ENCODE peak calls at places on chromosomes 13 and 19, in four cellular contexts. R, B, A and E are unnamed samples.

GRCh38 chr19:17090501-17091074 is 15.0 kb downstream of the MYO9B start:
- DNase-seq in R (peak), B (peak), A (no peak), E (no peak)

GRCh38 chr19:29761575-29762225 is 46.6 kb upstream of the C19orf12 start:
- DNase-seq in R (no peak), B (no peak), A (no peak), E (no peak)

GRCh38 chr13:113820813-113821651 is 42.8 kb downstream of the GAS6 start:
- DNase-seq in R (peak), B (peak), A (peak), E (no peak)

GRCh38 chr19:45767410-45767880 is 1.6 kb downstream of the SIX5 start:
- DNase-seq in R (peak), B (peak), A (peak), E (no peak)

GRCh38 chr13:112875627-112876026 is 93.4 kb upstream of the MCF2L start:
- DNase-seq in R (no peak), B (no peak), A (no peak), E (no peak)

GRCh38 chr13:63305641-63306133 is 1890.0 kb upstream of the PCDH20 start:
- DNase-seq in R (no peak), B (no peak), A (no peak), E (no peak)

GRCh38 chr13:32734511-32734910 is 148.3 kb downstream of the PDS5B start:
- DNase-seq in R (peak), B (peak), A (no peak), E (no peak)

GRCh38 chr19:17553256-17553655 is 2.2 kb upstream of the COLGALT1 start:
- DNase-seq in R (peak), B (peak), A (peak), E (no peak)

GRCh38 chr13:35279500-35279899 is 197.0 kb downstream of the MAB21L1 start:
- DNase-seq in R (no peak), B (no peak), A (no peak), E (no peak)

GRCh38 chr19:13033819-13034611 is 38.7 kb downstream of the NFIX start:
- DNase-seq in R (peak), B (peak), A (peak), E (no peak)

GRCh38 chr19:18317998-18318800 is 4.7 kb downstream of the LSM4 start:
- DNase-seq in R (no peak), B (no peak), A (no peak), E (no peak)

GRCh38 chr19:1058112-1058511 is 8.9 kb upstream of the ARHGAP45 start:
- DNase-seq in R (no peak), B (no peak), A (no peak), E (no peak)

GRCh38 chr13:60398949-60399589 is 2.0 kb downstream of the TDRD3 start:
- DNase-seq in R (no peak), B (peak), A (no peak), E (no peak)

GRCh38 chr19:18475004-18475453 is 37.1 kb upstream of the ISYNA1 start:
- DNase-seq in R (no peak), B (no peak), A (no peak), E (no peak)

GRCh38 chr13:97256343-97256783 is 34.2 kb downstream of the MBNL2 start:
- DNase-seq in R (peak), B (peak), A (no peak), E (no peak)

GRCh38 chr19:56398809-56399208 is 5.3 kb upstream of the ZNF583 start:
- DNase-seq in R (no peak), B (no peak), A (no peak), E (no peak)

GRCh38 chr13:50670847-50671542 is 172.5 kb downstream of the DLEU7 start:
- DNase-seq in R (no peak), B (no peak), A (no peak), E (no peak)

GRCh38 chr19:1269478-1270167 is 491 bp downstream of the CIRBP start:
- DNase-seq in R (peak), B (peak), A (peak), E (peak)

GRCh38 chr13:26037302-26037701 is 14.5 kb downstream of the SHISA2 start:
- DNase-seq in R (peak), B (peak), A (no peak), E (no peak)

GRCh38 chr13:106302843-106303242 is 232.6 kb downstream of the EFNB2 start:
- DNase-seq in R (no peak), B (no peak), A (no peak), E (no peak)

GRCh38 chr19:29837448-29837961 is 25.7 kb downstream of the CCNE1 start:
- DNase-seq in R (no peak), B (no peak), A (no peak), E (no peak)

DNA sequence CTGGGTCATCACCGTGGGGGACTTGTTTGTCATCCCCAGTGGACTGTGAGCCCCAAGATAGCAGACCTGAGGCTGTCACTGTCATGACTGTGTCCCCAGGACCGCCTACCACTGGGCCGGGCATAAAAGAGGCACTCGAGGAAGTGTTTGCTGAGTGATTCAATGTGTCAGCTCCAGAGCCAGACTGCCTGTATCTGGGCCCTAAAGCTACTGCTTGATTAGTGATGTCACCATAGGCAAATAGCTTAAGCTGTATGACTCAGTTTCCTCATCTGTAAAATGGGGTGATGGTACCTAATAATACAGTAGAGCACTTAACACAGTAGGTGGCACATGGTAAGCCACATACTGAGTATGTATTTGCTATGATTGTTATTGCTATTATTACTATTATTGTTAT is 11.2 kb upstream of the CEACAM19 start:
- DNase-seq in R (no peak), B (peak), A (no peak), E (no peak)
- TF ChIP-seq CTCF in R (no peak), B (no peak), A (no peak), E (no peak)

GRCh38 chr13:30355839-30356238 is 48.5 kb upstream of the KATNAL1 start:
- DNase-seq in R (no peak), B (no peak), A (no peak), E (no peak)

GRCh38 chr13:30354481-30355404 is 47.4 kb upstream of the KATNAL1 start:
- DNase-seq in R (no peak), B (no peak), A (no peak), E (no peak)

GRCh38 chr13:30353060-30353459 is 45.7 kb upstream of the KATNAL1 start:
- DNase-seq in R (no peak), B (no peak), A (no peak), E (no peak)

GRCh38 chr13:30353601-30354000 is 46.2 kb upstream of the KATNAL1 start:
- DNase-seq in R (no peak), B (no peak), A (no peak), E (no peak)

GRCh38 chr13:30355405-30355741 is 48.0 kb upstream of the KATNAL1 start:
- DNase-seq in R (no peak), B (no peak), A (no peak), E (peak)
- TF ChIP-seq CTCF in R (no peak), B (peak), A (no peak), E (peak)

GRCh38 chr19:5891572-5891937 is 12.0 kb downstream of the NDUFA11 start:
- DNase-seq in R (no peak), B (no peak), A (no peak), E (no peak)

GRCh38 chr19:5893296-5893903 is 10.2 kb downstream of the NDUFA11 start:
- DNase-seq in R (no peak), B (no peak), A (no peak), E (no peak)

GRCh38 chr19:5891938-5892771 is 11.4 kb downstream of the NDUFA11 start:
- DNase-seq in R (no peak), B (no peak), A (no peak), E (peak)

GRCh38 chr19:5893907-5894703 is 9.5 kb downstream of the NDUFA11 start:
- DNase-seq in R (no peak), B (no peak), A (no peak), E (no peak)

DNA sequence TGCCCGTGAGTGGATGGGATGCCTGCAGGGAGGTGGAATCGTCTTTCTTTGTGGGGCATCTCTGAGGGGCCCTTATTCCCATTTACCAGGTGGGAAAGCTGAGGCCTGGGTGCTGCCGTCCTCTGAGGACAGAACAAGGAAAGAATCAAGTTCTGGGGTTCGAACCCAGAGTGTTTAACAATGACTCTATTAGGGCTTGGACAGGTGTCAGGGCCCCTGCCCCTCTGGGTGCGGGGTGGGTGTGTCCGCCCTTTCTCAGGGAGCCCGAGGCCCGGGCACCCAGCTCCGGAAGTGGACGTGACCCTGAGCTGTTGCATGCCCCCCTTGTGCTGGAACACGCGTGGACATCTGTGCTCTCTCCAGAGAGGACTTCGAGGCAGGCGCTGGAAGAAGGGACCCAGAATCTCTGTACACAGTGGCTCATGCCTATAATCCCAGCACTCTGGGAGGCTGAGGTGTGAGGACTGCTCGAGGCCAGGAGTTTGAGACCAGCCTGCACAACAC is 10.8 kb downstream of the NDUFA11 start:
- DNase-seq in R (no peak), B (no peak), A (no peak), E (no peak)
- TF ChIP-seq CTCF in R (no peak), B (no peak), A (no peak), E (no peak)

GRCh38 chr13:91739751-91740150 is 341.3 kb downstream of the GPC5 start:
- DNase-seq in R (no peak), B (no peak), A (no peak), E (no peak)

GRCh38 chr13:91745962-91746361 is 347.5 kb downstream of the GPC5 start:
- DNase-seq in R (no peak), B (no peak), A (no peak), E (no peak)

GRCh38 chr13:91744284-91744683 is 345.9 kb downstream of the GPC5 start:
- DNase-seq in R (no peak), B (no peak), A (no peak), E (no peak)

GRCh38 chr13:91740811-91741210 is 342.4 kb downstream of the GPC5 start:
- DNase-seq in R (no peak), B (no peak), A (no peak), E (no peak)

DNA sequence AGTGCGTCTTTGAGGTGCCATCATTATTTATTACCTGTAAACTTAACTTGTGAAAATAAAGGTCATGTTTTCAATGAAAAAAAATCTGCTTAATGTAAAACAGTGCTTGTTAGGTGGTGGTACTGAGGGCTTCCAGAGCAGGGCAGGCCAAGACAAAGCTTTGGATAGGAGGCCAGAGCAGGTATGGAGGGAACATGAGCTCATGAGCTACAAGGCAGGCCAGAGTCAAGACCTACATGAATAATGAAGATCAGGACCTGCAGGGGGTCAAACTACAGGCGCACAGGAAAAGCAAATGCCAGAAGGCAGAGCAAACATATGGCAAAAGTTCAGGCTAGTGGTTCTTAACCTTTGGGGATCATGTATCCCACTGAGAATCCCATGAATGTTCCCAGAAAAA is 343.5 kb downstream of the GPC5 start:
- DNase-seq in R (no peak), B (no peak), A (no peak), E (no peak)
- TF ChIP-seq CTCF in R (no peak), B (no peak), A (no peak), E (no peak)

GRCh38 chr19:50025022-50025793 is at the start of gene VRK3:
- DNase-seq in R (peak), B (peak), A (peak), E (peak)
- TF ChIP-seq CTCF in R (peak), B (peak), A (peak), E (peak)

DNA sequence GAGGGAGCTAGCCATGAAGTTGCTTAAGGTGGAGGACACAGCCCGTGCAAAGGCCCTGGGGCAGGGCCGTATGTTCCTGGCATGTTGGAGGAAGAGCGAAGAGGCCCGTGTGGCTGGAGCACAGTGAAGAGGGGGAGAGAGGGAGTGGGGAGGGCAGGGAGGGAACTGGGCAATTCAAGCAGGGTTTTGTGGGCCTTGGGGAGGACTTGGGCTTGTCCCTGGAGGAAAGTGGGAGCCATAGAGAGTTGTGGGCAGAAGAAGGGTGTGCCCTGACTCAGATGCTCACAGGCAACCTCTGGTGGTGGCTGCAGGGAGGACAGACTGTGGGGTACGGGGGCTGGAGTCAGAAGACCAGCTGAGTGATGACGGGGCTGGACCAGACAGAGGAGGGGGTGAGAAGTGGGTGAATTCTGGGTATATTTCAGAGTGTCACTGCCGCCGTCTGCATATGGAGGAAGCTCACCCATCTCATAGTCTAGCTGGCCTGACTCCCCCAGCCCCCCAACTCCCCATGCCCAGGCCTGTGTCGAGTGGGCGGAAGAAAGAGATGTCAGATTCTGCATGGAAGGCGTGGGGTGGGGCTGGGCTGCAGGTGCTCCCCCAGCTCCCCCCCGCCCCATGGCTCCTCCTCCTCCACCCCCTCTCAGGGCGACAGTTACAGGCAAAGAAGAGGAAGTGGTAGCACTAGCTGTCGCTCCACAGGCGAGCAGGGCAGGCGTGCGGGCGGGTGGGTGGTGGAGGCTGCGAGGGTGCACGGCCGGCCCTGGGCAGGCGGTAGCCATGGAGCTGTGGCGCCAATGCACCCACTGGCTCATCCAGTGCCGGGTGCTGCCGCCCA is at the start of gene VAV1:
- DNase-seq in R (no peak), B (no peak), A (no peak), E (no peak)
- TF ChIP-seq CTCF in R (no peak), B (peak), A (no peak), E (peak)

DNA sequence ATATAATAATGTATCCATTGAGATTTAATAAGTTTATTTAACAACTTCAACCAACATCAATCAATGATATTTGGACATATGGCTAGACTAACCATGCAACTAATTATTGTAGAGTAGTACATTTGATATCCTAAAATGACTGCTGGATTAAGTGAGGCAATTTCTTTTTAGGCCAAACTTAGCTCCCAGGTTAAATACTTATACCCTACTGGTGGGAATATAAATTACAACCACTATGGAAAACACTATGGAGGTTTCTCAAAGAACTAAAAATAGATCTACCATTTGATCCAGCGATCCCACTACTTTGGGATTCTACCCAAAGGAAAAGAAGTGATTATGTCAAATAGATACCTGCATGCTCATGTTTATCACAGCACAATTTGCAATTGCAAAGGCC is 345.8 kb downstream of the RBM26 start:
- DNase-seq in R (no peak), B (peak), A (no peak), E (no peak)
- TF ChIP-seq CTCF in R (peak), B (no peak), A (no peak), E (peak)

DNA sequence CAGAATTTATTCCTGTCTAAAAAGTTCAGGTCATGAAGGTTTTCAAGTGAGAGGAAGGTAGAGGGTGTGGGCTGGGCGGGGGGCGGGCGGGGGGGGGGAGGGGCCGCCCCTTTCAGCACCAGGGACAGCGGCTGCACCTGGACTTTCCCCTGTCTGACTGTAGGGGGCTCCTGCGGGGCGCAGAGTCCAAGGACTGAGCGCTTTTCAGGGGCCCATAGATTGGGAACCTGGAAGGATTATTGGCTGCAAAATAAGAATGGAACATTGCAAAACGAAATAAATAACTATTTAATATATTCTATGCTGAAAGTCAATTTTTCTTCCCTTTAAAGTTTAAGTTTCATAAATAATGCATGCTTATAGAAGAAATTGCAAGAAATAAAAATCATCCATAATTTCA is 8.9 kb upstream of the CYP4F3 start:
- DNase-seq in R (no peak), B (no peak), A (no peak), E (no peak)
- TF ChIP-seq CTCF in R (peak), B (peak), A (no peak), E (no peak)

GRCh38 chr19:31340059-31341025 is 8.9 kb downstream of the TSHZ3 start:
- DNase-seq in R (peak), B (peak), A (no peak), E (no peak)

GRCh38 chr19:31339405-31339804 is 9.8 kb downstream of the TSHZ3 start:
- DNase-seq in R (no peak), B (no peak), A (no peak), E (no peak)

GRCh38 chr19:31335716-31336115 is 13.5 kb downstream of the TSHZ3 start:
- DNase-seq in R (no peak), B (no peak), A (no peak), E (no peak)

GRCh38 chr19:31337007-31337914 is 12.0 kb downstream of the TSHZ3 start:
- DNase-seq in R (no peak), B (no peak), A (no peak), E (no peak)

DNA sequence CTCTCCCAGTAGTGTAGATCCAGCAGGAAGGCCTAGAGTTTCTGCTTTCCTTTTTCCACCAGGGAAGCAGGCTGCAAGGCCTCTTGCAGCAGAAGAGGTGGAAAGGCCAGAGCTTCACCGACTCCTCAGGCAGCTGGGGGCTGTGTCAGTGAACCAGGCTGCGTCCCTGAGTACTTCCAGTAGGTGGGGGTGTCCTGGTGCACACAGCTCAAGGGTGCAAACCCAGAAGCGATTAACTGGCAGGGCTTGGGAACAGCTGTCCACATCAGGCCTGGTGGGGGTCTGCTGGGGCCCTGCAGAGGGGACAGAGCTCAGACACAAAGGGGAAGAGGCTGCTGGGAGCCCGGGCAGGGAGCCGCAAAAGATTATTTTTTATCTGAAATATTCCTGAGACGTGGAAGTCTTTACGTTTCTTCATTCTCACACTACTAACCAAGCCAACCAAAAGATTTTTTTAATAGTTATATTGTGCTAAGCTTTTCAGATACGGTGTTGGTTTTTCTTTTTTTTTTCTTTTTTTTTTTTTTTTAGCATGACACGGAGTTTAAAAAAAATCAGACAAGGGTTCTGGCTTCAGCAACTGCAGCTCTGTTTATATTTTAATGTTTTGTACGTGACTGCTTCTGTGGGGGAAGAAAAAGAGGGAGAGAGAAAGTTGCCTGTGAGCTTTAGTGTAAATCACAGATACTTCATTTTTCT is 11.0 kb downstream of the TSHZ3 start:
- DNase-seq in R (no peak), B (no peak), A (peak), E (peak)
- TF ChIP-seq CTCF in R (peak), B (peak), A (peak), E (peak)

GRCh38 chr13:45051315-45051714 is 62.0 kb downstream of the GPALPP1 start:
- DNase-seq in R (no peak), B (no peak), A (no peak), E (no peak)

GRCh38 chr13:45055198-45055901 is 65.0 kb upstream of the GTF2F2 start:
- DNase-seq in R (peak), B (peak), A (no peak), E (no peak)

GRCh38 chr13:45060062-45060461 is 60.2 kb upstream of the GTF2F2 start:
- DNase-seq in R (no peak), B (no peak), A (no peak), E (no peak)

GRCh38 chr13:45055902-45056648 is 64.2 kb upstream of the GTF2F2 start:
- DNase-seq in R (peak), B (peak), A (no peak), E (no peak)
- TF ChIP-seq CTCF in R (no peak), B (no peak), A (no peak), E (no peak)